ENCODE peak calls at places on chromosomes 6 and 20, in eight cellular contexts. G, S, H, P, M, L, D and A are unnamed samples.

GRCh38 chr6:89843070-89843469 is 13.4 kb downstream of the CASP8AP2 start:
- DNase-seq in G (no peak), S (no peak), H (no peak), P (no peak), M (no peak), L (peak; percentile 34), D (peak; percentile 49), A (no peak)

GRCh38 chr6:17710331-17710730 is 3.6 kb upstream of the NUP153 start:
- DNase-seq in G (peak; percentile 84), S (peak; percentile 24), H (no peak), P (no peak), M (no peak), L (peak; percentile 85), D (peak; percentile 27), A (no peak)

GRCh38 chr6:9984607-9985006 is 430.3 kb downstream of the TFAP2A start:
- DNase-seq in G (no peak), S (no peak), H (no peak), P (no peak), M (no peak), L (no peak), D (no peak), A (no peak)

GRCh38 chr20:14334306-14334930 is 3.0 kb downstream of the FLRT3 start:
- DNase-seq in G (peak; percentile 76), S (peak; percentile 48), H (no peak), P (peak; percentile 1), M (peak; percentile 63), L (peak; percentile 45), D (peak; percentile 18), A (no peak)

GRCh38 chr6:22113046-22113766 is 183.6 kb downstream of the PRL start:
- DNase-seq in G (peak; percentile 99), S (no peak), H (no peak), P (no peak), M (no peak), L (peak; percentile 100), D (peak; percentile 100), A (no peak)

GRCh38 chr6:79909517-79909916 is 37.8 kb downstream of the ELOVL4 start:
- DNase-seq in G (no peak), S (no peak), H (no peak), P (no peak), M (no peak), L (no peak), D (no peak), A (no peak)

GRCh38 chr6:151760486-151760885 is 47.0 kb upstream of the ESR1 start:
- DNase-seq in G (no peak), S (no peak), H (no peak), P (no peak), M (no peak), L (no peak), D (no peak), A (no peak)

GRCh38 chr6:124193132-124193531 is 389.5 kb downstream of the NKAIN2 start:
- DNase-seq in G (no peak), S (no peak), H (no peak), P (no peak), M (no peak), L (no peak), D (no peak), A (no peak)

GRCh38 chr6:167314180-167314821 is 10.6 kb upstream of the TTLL2 start:
- DNase-seq in G (no peak), S (no peak), H (no peak), P (no peak), M (peak; percentile 65), L (no peak), D (no peak), A (no peak)

DNA sequence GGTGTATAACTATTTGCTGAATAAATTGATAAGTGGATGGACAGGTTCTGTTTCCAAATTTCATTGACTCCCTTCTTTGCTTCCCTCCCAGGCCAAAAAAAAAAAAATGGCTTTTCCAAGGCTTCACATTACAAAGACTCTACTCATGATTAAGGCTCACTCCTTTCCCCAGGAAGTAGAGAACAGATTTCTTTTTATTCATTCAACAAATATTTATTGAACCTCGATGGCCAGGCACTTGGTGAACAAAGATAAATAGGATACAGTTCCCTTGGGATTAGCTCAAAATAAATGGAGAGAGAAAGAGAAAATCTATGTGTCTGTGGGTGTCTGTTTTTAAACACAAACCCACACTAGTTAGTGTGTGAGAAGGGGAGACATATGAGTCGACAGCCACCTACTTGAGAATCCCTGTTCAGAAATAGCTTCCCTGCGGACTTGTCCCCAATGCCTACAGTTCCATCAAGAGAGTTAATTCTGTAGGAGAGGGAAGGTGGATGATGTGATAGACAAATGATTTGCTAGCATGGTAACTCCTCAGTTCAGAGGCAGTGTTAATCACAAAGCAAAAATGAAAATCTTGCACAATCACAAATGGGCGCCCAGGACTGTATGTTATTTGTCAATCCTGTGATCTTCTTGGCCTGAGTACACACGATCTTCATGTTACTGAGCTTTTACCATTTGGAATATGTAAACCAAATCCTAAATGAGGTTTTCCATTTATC is 20.3 kb downstream of the TRAF3IP2 start:
- DNase-seq in G (peak; percentile 93), S (no peak), H (no peak), P (no peak), M (no peak), L (peak; percentile 75), D (peak; percentile 40), A (no peak)
- H3K4me2 ChIP-seq in G (peak overlapping the region; percentile 39), S (no peak overlapping the region), H (no peak overlapping the region), P (no peak overlapping the region), M (no peak overlapping the region), L (peak overlapping the region; percentile 84), D (no peak overlapping the region), A (no peak overlapping the region)

DNA sequence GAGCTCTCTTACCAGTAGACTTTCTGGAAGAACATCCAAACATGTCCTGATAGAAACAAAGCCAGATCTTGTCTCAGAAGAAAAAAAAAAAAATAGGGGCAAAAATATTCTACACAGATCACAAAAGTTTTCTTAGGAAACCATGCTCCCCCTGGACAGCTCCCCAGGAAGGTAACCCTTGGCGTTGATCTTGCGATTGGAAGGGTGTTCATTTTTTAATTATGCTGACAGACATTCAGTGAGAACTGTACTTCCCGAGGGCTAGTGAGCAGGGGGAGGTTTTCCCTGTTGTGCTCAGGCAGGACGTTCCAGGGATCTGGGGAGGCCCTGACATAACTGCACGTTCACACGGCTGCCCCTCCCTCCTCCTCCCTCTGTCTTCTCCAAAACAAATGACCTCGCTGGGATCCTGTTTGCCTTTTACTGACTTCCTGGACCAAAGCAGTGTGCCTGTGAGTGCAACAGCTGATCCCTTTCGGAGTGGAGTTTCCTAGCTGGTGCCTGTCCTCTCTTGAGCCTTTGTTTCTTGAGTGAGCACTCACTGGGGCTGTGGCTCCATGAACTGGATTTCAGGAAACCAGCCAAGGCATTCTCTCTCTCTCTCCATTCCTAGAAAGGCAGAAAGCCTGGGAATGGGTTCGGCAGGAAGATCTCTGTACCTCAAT is 46.7 kb downstream of the MARCKS start:
- DNase-seq in G (peak; percentile 42), S (peak; percentile 45), H (no peak), P (no peak), M (no peak), L (peak; percentile 58), D (peak; percentile 43), A (no peak)
- H2AFZ ChIP-seq in G (peak overlapping the region; percentile 63), S (peak overlapping the region; percentile 92), H (no peak overlapping the region), P (no peak overlapping the region), M (peak overlapping the region; percentile 72), L (peak overlapping the region; percentile 85), D (peak overlapping the region; percentile 81), A (no peak overlapping the region)

GRCh38 chr20:45019764-45020126 is 53.4 kb downstream of the STK4 start:
- DNase-seq in G (no peak), S (no peak), H (no peak), P (no peak), M (no peak), L (peak; percentile 10), D (no peak), A (no peak)
- H3K4me1 ChIP-seq in G (peaks cover 5% of the 10 kb centered on the region), S (peaks cover 7% of the 10 kb centered on the region), H (no peaks in the 10 kb centered on the region), P (no peaks in the 10 kb centered on the region), M (peaks cover 27% of the 10 kb centered on the region), L (peaks cover 11% of the 10 kb centered on the region), D (peaks cover 19% of the 10 kb centered on the region), A (peaks cover 30% of the 10 kb centered on the region)

GRCh38 chr20:6595704-6596103 is 171.8 kb upstream of the BMP2 start:
- DNase-seq in G (peak; percentile 64), S (no peak), H (no peak), P (no peak), M (no peak), L (peak; percentile 57), D (peak; percentile 96), A (no peak)
- H3K4me2 ChIP-seq in G (peak overlapping the region; percentile 59), S (no peak overlapping the region), H (no peak overlapping the region), P (no peak overlapping the region), M (no peak overlapping the region), L (peak overlapping the region; percentile 71), D (peak overlapping the region; percentile 27), A (no peak overlapping the region)

GRCh38 chr6:168441434-168442391 is 729 bp downstream of the SMOC2 start:
- DNase-seq in G (no peak), S (no peak), H (no peak), P (no peak), M (peak; percentile 47), L (no peak), D (no peak), A (no peak)
- H2AFZ ChIP-seq in G (no peak overlapping the region), S (no peak overlapping the region), H (no peak overlapping the region), P (no peak overlapping the region), M (peak overlapping the region; percentile 93), L (no peak overlapping the region), D (no peak overlapping the region), A (no peak overlapping the region)

GRCh38 chr20:50845566-50846211 is 50.8 kb downstream of the BCAS4 start:
- DNase-seq in G (no peak), S (no peak), H (no peak), P (no peak), M (no peak), L (no peak), D (no peak), A (no peak)
- H3K4me1 ChIP-seq in G (peaks cover 5% of the 10 kb centered on the region), S (peaks cover 22% of the 10 kb centered on the region), H (no peaks in the 10 kb centered on the region), P (peaks cover 59% of the 10 kb centered on the region), M (peaks cover 4% of the 10 kb centered on the region), L (peaks cover 9% of the 10 kb centered on the region), D (peaks cover 19% of the 10 kb centered on the region), A (peaks cover 92% of the 10 kb centered on the region)

DNA sequence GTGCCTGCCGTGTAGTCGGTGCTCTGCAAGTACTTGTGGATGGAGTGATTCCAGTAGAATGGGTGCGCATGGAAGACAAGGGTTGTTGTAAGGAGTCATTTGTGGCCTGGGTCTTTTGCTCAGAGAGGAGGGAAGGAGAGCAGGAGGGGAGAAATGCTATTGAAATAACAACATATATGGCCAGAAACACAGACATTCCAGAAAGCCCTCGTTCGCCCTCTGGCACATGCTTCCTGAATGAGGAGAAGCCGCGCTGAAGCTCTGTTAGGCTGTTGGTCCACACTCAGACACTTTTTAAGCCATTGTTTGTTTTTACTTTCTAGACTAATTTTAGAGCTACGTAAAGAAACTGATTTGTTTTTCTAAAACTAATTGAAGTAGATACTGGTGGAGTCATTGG is 107.4 kb downstream of the RPP40 start:
- DNase-seq in G (no peak), S (no peak), H (no peak), P (no peak), M (no peak), L (no peak), D (no peak), A (no peak)
- H3K4me2 ChIP-seq in G (no peak overlapping the region), S (no peak overlapping the region), H (no peak overlapping the region), P (no peak overlapping the region), M (no peak overlapping the region), L (no peak overlapping the region), D (no peak overlapping the region), A (no peak overlapping the region)